ENCODE peak calls at places on chromosomes 3 and 15, in eight cellular contexts. Q is GM12878, C is adrenal gland, D is IMR-90, F is thyroid gland, R is breast epithelium, V is heart left ventricle, T is sigmoid colon. S is an unnamed sample.

GRCh38 chr3:134336587-134336986 is 37.7 kb downstream of the AMOTL2 start:
- DNase-seq in F (no peak), T (no peak), D (peak), Q (no peak), C (no peak), R (no peak), V (peak), S (no peak)

GRCh38 chr3:74510261-74510660 is 104.2 kb downstream of the CNTN3 start:
- DNase-seq in V (no peak), D (no peak), F (no peak), T (no peak), C (no peak), Q (no peak), R (no peak), S (no peak)

GRCh38 chr3:17742837-17743659 is 617 bp upstream of the TBC1D5 start:
- DNase-seq in T (no peak), R (no peak), V (no peak), F (no peak), C (no peak), Q (no peak), D (peak), S (no peak)

GRCh38 chr15:95693917-95694316 is 636.6 kb upstream of the NR2F2 start:
- DNase-seq in D (peak), R (no peak), Q (no peak), C (no peak), V (no peak), T (no peak), F (no peak), S (no peak)

GRCh38 chr15:57118013-57118799 is 199.8 kb downstream of the TCF12 start:
- DNase-seq in C (no peak), F (no peak), T (no peak), R (no peak), Q (no peak), V (no peak), D (peak), S (no peak)

GRCh38 chr3:128447561-128448013 is 19.1 kb downstream of the DNAJB8 start:
- DNase-seq in R (no peak), V (no peak), T (no peak), C (no peak), D (no peak), Q (peak), F (no peak), S (no peak)

GRCh38 chr15:89019436-89019835 is 68.8 kb upstream of the ABHD2 start:
- DNase-seq in Q (no peak), D (no peak), V (no peak), R (no peak), F (peak), C (no peak), T (no peak), S (no peak)

GRCh38 chr3:133119146-133119545 is 81.0 kb downstream of the TMEM108 start:
- DNase-seq in V (no peak), C (no peak), R (no peak), F (no peak), D (no peak), Q (no peak), T (no peak), S (no peak)

GRCh38 chr3:178271740-178272387 is 264.4 kb upstream of the KCNMB2 start:
- DNase-seq in C (no peak), V (no peak), Q (no peak), D (no peak), F (no peak), R (no peak), T (no peak), S (no peak)

GRCh38 chr3:98901032-98901464 is 447 bp downstream of the DCBLD2 start:
- DNase-seq in T (peak), Q (no peak), F (peak), D (peak), C (peak), R (no peak), V (peak), S (peak)

GRCh38 chr3:12891391-12891984 is 50.1 kb upstream of the RPL32 start:
- DNase-seq in V (no peak), R (no peak), C (no peak), F (no peak), T (no peak), D (no peak), Q (no peak), S (no peak)

GRCh38 chr3:195151866-195152526 is 119.0 kb downstream of the XXYLT1 start:
- DNase-seq in V (no peak), C (no peak), F (no peak), R (no peak), D (peak), T (no peak), Q (no peak), S (no peak)

GRCh38 chr15:26235148-26235769 is 372.1 kb upstream of the ATP10A start:
- DNase-seq in T (no peak), D (no peak), C (no peak), R (no peak), F (no peak), V (no peak), Q (no peak), S (peak)

GRCh38 chr3:113514265-113514769 is 639 bp downstream of the SPICE1 start:
- DNase-seq in C (no peak), Q (no peak), R (no peak), T (no peak), D (peak), V (no peak), F (no peak), S (no peak)

GRCh38 chr15:72784233-72784876 is 797 bp upstream of the ADPGK start:
- DNase-seq in T (no peak), Q (peak), D (peak), C (peak), R (no peak), F (peak), V (no peak), S (no peak)

GRCh38 chr3:179149239-179149887 is 1.2 kb downstream of the PIK3CA start:
- DNase-seq in V (peak), F (peak), R (no peak), T (no peak), D (peak), Q (peak), C (peak), S (peak)

GRCh38 chr3:196666001-196666867 is 26.7 kb downstream of the NRROS start:
- DNase-seq in Q (no peak), F (no peak), V (no peak), D (peak), C (no peak), R (peak), T (no peak), S (no peak)

GRCh38 chr3:113231827-113232253 is 20.5 kb downstream of the BOC start:
- DNase-seq in Q (no peak), F (peak), C (no peak), R (no peak), V (no peak), D (peak), T (no peak), S (no peak)

GRCh38 chr3:134312873-134313838 is 61.1 kb downstream of the AMOTL2 start:
- DNase-seq in D (peak), R (peak), C (peak), Q (no peak), T (peak), F (peak), V (peak), S (no peak)

GRCh38 chr3:99484871-99485270 is 153.5 kb upstream of the COL8A1 start:
- DNase-seq in D (peak), R (no peak), V (no peak), Q (no peak), C (no peak), T (no peak), F (no peak), S (no peak)

GRCh38 chr3:186940965-186941364 is 10.6 kb downstream of the ST6GAL1 start:
- DNase-seq in F (peak), Q (no peak), C (no peak), V (peak), T (no peak), D (peak), R (no peak), S (no peak)

GRCh38 chr15:67124111-67124510 is 58.7 kb downstream of the SMAD3 start:
- DNase-seq in Q (no peak), D (no peak), C (no peak), T (no peak), R (no peak), V (no peak), F (no peak), S (no peak)

GRCh38 chr3:95815828-95816227 is 998.6 kb upstream of the EPHA6 start:
- DNase-seq in R (no peak), D (no peak), Q (no peak), V (no peak), F (no peak), T (no peak), C (no peak), S (no peak)

GRCh38 chr15:66238318-66238717 is 15.2 kb downstream of the MEGF11 start:
- DNase-seq in F (no peak), V (no peak), Q (no peak), T (no peak), C (no peak), D (no peak), R (no peak), S (no peak)

GRCh38 chr3:46574263-46574662 is 8.2 kb upstream of the LRRC2 start:
- DNase-seq in D (no peak), Q (no peak), C (no peak), R (no peak), V (no peak), T (no peak), F (peak), S (peak)

GRCh38 chr3:96324087-96324486 is 490.3 kb upstream of the EPHA6 start:
- DNase-seq in Q (no peak), T (no peak), R (no peak), C (no peak), F (no peak), V (no peak), D (no peak), S (no peak)

GRCh38 chr15:67850995-67851535 is 11.2 kb upstream of the RNU6-1 start:
- DNase-seq in D (peak), T (peak), Q (peak), V (no peak), R (no peak), C (peak), F (no peak), S (no peak)

DNA sequence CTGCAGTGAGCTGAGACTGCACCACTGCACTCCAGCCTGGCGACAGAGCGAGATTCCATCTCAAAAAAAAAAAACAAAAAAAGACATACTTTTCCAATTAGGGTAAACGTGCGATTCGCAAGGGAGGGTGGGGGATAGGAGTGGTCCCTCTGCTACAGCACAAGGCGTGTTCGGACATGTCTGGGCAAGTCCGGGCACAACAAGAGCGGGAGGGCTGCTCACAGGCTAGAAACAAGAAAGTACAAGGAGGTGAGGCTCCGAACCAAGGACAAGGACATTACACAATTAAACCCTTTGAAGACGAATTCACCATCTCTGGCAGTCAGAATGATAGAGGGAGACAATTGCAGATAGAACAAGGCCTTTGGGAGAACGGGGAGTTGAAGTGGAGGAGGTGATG is 32.2 kb upstream of the BCL2A1 start:
- DNase-seq in R (no peak), Q (no peak), F (no peak), C (no peak), V (no peak), T (no peak), D (no peak), S (no peak)
- H3K4me3 ChIP-seq in R (no peak), Q (no peak), F (no peak), C (no peak), V (no peak), T (no peak), D (no peak), S (no peak)

GRCh38 chr15:47500823-47501222 is 216.5 kb upstream of the SEMA6D start:
- DNase-seq in D (no peak), T (no peak), R (no peak), F (no peak), Q (no peak), V (no peak), C (no peak), S (no peak)

DNA sequence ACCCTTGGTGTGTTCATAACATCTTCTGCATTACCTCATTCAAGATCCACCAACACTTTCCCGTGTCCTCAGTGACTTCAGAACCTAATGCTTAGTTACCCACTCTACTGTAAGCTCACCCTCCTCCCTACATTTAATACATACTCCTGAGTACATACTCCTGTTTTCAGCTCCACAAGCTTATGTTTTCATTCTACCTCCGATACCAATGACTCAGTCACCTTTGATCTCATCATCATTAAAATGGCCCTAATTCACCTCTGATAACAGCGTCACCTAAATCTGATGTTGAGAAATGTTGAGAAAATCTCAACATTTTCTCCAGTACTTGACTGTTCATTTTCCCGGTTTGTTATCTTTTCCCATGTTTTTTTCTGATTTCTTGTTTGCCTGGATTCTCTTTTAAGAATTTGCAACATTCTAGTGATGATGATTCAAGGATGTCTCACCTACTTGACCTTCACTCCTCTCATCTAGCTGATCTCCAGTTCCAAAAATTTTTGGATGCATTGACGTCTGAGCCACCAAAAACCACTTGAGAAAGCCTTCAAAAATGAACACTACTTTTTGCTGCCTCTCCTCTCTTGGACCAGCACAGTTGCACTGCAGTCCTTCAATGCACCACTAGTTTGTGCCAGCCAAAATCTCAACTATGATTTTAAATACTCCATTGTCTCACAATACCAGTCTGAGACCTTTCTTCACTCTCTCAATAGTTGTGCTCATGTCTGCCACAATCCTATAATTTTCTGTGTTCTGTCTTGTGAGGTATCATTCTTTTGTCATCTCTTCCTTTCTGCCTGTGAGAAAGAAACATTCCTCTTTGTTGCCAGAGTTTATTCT is 220.7 kb upstream of the SEMA6D start:
- DNase-seq in T (no peak), R (no peak), V (no peak), Q (no peak), D (no peak), C (no peak), F (no peak), S (no peak)
- TF ChIP-seq CTCF in T (no peak), R (no peak), V (no peak), Q (no peak), D (peak), C (no peak), F (peak), S (no peak)

DNA sequence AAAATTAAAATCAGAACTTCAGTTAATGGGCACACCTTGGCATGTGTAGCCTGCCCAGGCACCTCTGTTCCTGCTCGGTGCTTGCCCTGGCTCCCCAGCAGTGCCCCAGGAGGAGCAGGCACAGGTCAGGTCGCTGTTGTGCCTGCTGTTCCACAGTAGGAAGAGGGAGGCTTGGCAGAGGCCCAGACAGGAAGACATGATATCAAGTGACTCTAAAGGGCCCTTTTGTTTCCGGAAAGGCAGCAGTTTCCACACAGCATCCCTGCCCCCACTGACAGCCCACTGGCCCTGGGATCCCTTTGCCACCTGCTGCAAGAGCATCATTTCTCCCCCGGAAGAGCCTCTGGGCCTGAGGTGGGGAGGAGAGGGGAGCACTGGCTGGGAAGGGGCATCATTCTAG is 40.5 kb upstream of the HES1 start:
- DNase-seq in D (no peak), F (peak), C (peak), R (no peak), V (peak), Q (no peak), T (peak), S (peak)
- TF ChIP-seq POLR2A in D (no peak), F (no peak), C (no peak), R (no peak), V (no peak), Q (no peak), T (no peak), S (no peak)

DNA sequence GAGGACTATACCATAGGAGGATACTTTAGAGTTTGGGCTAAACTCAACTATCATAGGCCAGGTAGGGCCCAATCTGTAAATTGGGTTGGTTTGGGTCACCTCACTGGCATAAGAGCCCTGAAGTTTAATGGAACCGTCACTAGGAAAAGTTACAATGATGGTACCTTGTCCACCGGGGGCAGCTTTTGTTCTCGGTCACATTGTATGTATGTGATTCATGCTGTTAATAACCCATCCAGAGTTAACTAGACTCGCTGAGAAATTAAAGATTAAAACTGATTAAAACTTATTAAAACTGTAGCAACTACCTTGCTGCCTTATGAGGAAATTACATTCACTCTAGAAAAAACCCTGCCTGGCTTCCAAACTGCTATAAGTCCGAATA is 145.1 kb upstream of the TMCO5A start:
- DNase-seq in T (no peak), F (no peak), V (no peak), Q (no peak), R (no peak), C (no peak), D (no peak), S (no peak)
- H3K4me3 ChIP-seq in T (no peak), F (no peak), V (no peak), Q (no peak), R (no peak), C (no peak), D (no peak), S (no peak)

DNA sequence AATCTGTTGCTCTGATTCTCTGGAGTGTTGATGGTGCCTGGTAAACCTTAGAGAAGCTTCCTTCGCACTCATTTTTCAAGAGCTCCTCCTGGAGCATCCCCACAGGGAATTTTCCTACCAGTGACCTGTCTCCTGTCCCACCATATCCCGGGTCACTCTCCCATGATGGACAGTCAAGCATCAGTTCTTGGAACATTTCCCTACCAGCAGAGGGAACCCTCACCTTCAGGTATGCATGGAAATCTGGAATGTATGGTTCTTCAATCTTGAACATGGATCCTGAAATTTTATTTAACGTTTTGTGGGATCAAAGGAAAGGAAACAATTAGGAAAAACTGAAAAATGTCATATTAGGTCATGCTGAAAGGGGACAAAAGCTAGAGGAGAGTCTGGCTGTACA is 153.8 kb downstream of the SPATA16 start:
- DNase-seq in F (no peak), T (no peak), V (no peak), D (no peak), C (no peak), Q (no peak), R (no peak), S (no peak)
- TF ChIP-seq CTCF in F (no peak), T (no peak), V (no peak), D (no peak), C (no peak), Q (no peak), R (no peak), S (no peak)

DNA sequence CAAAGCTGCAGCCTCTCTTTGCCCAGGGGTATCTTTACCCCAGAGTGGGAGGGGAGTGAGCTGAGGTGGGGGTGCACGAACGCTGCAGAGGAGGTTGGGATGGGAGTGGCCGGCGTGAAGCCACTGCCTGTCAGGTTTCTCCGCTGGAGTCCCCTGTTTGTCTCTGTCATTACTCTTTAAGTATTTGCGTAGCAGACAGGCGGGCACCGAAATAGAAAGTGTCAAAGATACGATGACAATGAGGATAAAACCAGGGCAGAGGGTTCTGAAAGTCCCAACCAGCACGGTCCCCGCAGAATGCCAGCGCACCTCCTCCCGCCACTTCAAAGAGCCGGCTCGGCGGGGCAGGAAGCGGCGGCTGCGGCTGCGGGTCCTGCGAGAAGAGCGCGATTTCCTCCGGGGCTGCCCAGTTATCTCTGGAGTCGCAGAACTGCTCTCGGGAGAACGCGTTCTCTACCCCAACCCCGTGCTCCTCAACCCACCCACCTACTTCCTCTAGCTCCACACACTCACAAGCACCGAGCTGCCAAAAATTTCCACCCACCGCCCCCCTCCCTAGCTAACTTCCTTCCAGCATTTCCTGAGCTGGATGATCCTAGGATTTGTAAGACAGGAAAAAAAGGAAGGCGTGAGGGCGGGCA is at the start of gene ARHGAP31:
- DNase-seq in T (peak), D (peak), V (peak), R (peak), Q (peak), C (peak), F (peak), S (peak)
- TF ChIP-seq POLR2A in T (no peak), D (no peak), V (no peak), R (no peak), Q (peak), C (no peak), F (peak), S (no peak)

DNA sequence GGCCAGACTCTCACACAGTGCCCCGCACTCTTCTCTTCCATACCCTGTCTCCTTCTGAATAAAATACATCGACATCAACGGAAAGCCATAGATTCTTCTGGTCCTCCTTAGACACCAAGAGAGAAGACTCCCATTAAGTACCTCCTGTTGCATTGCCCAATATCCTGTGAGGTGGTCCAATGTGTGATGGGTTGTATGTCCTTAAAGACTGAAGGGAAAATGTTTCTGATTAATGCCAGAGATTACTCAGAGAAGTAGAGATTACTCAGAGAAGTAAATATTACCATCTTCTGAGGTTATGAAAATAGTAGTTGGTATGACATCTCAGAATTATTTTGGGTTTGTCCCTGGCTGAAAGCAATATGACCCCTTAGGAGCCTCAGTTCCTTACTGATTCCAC is 60.8 kb upstream of the GALNT15 start:
- DNase-seq in C (no peak), T (no peak), Q (no peak), R (no peak), F (no peak), D (peak), V (no peak), S (no peak)
- H3K4me3 ChIP-seq in C (no peak), T (no peak), Q (no peak), R (no peak), F (no peak), D (no peak), V (no peak), S (no peak)

GRCh38 chr3:24343084-24343783 is 151.4 kb downstream of the THRB start:
- DNase-seq in V (no peak), D (peak), C (no peak), T (no peak), R (no peak), F (no peak), Q (no peak), S (no peak)
- TF ChIP-seq CTCF in V (no peak), D (no peak), C (no peak), T (no peak), R (no peak), F (no peak), Q (no peak), S (no peak)

S was measured in lower leg skin.